ENCODE peak calls at places on chromosome X, in nine cellular contexts. S is IMR-90; B is CD8-positive, alpha-beta T cell; C is GM23338; E is GM23248; Q is cardiac muscle cell; J is transverse colon; O is mesendoderm; A is left ventricle myocardium inferior. I is an unnamed sample. For H3K27me3 and H3K4me1, the result is how much of the 10 kb centered on the place peaks cover.

GRCh38 chrX:29555465-29556091 is 659.8 kb upstream of the MAGEB2 start:
- DNase-seq in S (no peak), E (no peak), C (no peak), Q (no peak), A (no peak), B (no peak), O (no peak), J (no peak), I (no peak)

GRCh38 chrX:55908685-55909212 is 191.2 kb downstream of the RRAGB start:
- DNase-seq in J (peak), A (no peak), O (peak), B (no peak), E (peak), S (no peak), Q (peak), C (peak), I (no peak)

GRCh38 chrX:135516376-135516775 is 4.1 kb upstream of the INTS6L start:
- DNase-seq in S (no peak), J (no peak), A (no peak), Q (no peak), E (no peak), O (peak), C (peak), B (no peak), I (no peak)

GRCh38 chrX:102154900-102155805 is 624 bp downstream of the BEX5 start:
- DNase-seq in Q (peak), S (no peak), O (peak), E (peak), B (no peak), A (no peak), C (peak), J (peak), I (peak)

GRCh38 chrX:25548806-25549205 is 533.0 kb upstream of the ARX start:
- DNase-seq in C (no peak), B (no peak), E (no peak), O (no peak), S (peak), J (no peak), Q (no peak), A (no peak), I (no peak)

GRCh38 chrX:120087289-120088017 is 10.0 kb upstream of the RHOXF2B start:
- DNase-seq in A (no peak), B (no peak), J (no peak), C (no peak), O (peak), S (no peak), E (no peak), Q (no peak), I (no peak)

GRCh38 chrX:38513087-38513742 is 48.1 kb upstream of the TSPAN7 start:
- DNase-seq in C (no peak), O (no peak), E (no peak), Q (no peak), J (no peak), A (no peak), S (no peak), B (no peak), I (no peak)

GRCh38 chrX:145715641-145716138 is 101.9 kb upstream of the SLITRK2 start:
- DNase-seq in C (peak), Q (no peak), E (no peak), J (no peak), B (no peak), O (no peak), A (no peak), S (no peak), I (peak)

GRCh38 chrX:68307767-68308166 is 125.5 kb downstream of the OPHN1 start:
- DNase-seq in B (no peak), Q (no peak), E (peak), S (peak), J (no peak), O (no peak), A (no peak), C (no peak), I (peak)

GRCh38 chrX:96436105-96436504 is 248.5 kb upstream of the DIAPH2 start:
- DNase-seq in O (no peak), A (no peak), J (no peak), E (peak), C (no peak), S (peak), Q (no peak), B (no peak), I (no peak)

GRCh38 chrX:9498236-9498635 is 33.4 kb downstream of the TBL1X start:
- DNase-seq in S (peak), A (no peak), Q (peak), C (no peak), J (no peak), E (no peak), B (no peak), O (no peak), I (no peak)

GRCh38 chrX:132833373-132833772 is 125.1 kb downstream of the HS6ST2 start:
- DNase-seq in B (no peak), O (peak), J (no peak), Q (peak), E (no peak), A (no peak), S (no peak), C (no peak), I (no peak)
- H3K27me3 ChIP-seq in B (under half), O (under half), J (under half), Q (under half), E (under half), A (under half), S (under half), C (under half), I (under half)

GRCh38 chrX:150454508-150455219 is 91.5 kb downstream of the MAMLD1 start:
- DNase-seq in Q (no peak), O (no peak), E (no peak), S (no peak), J (no peak), C (no peak), B (no peak), A (no peak), I (no peak)
- H3K4me1 ChIP-seq in Q (under half), O (under half), E (under half), S (under half), J (under half), C (under half), B (under half), A (under half), I (under half)

DNA sequence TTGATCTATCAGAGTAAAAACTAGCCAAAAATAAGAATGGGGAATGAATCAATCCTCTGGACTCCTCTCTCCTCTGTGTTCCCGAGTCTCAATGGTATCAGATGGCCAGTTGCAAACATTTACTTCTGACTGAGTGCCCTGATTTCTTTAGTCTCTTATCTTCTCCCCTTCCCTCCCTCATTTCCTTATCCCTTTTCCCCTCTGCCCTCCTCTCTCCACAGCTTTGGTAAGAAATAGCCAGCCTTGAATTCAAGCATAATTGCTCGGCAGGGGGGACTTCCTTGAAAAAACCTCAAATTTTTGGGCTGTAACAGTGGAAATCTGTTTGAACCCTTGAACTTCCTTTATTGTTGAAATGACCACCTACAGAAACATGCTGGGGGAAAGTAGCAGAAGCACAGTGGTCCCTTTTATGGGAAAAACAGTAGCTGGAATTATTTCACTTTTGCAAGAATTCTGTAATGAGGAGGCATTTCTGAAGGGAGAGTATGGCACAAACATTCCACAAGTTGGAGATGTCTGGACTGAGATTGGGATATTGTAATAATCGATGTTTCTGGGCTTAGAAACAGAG is 40.3 kb downstream of the NHS start:
- DNase-seq in C (peak), B (no peak), E (no peak), S (no peak), J (no peak), O (peak), Q (no peak), A (no peak), I (no peak)
- H3K27me3 ChIP-seq in C (under half), B (under half), E (under half), S (under half), J (under half), O (under half), Q (under half), A (under half), I (under half)

DNA sequence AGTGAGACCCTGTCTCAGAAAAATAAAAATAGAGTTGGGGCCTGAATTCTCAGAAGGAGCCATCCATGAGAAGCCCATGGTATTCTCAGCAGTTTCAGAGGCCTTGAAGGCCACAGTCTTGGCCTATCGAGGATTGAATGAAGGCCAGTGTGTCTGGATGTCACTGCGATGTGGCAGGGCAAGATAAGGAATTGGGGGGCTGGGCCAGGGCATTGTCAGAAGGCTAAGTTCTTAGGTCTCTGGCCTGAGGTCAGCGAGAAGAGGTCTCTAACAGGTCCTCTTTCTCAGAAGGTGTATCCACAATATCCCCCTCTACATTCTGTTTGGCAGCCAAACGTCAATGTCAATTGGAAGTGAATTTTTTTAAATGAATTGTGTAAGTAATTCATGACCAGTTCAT is 5.7 kb downstream of the ZNF275 start:
- DNase-seq in E (no peak), A (no peak), Q (no peak), B (no peak), S (no peak), C (no peak), J (no peak), O (no peak), I (no peak)
- H3K4me1 ChIP-seq in E (under half), A (under half), Q (under half), B (half or more), S (under half), C (under half), J (under half), O (under half), I (under half)

GRCh38 chrX:130014770-130015169 is 32.3 kb downstream of the BCORL1 start:
- DNase-seq in A (no peak), S (no peak), J (no peak), Q (no peak), O (no peak), E (no peak), C (no peak), B (no peak), I (no peak)

GRCh38 chrX:130015181-130015580 is 32.7 kb downstream of the BCORL1 start:
- DNase-seq in C (no peak), O (no peak), S (no peak), B (no peak), J (no peak), A (no peak), E (no peak), Q (no peak), I (no peak)

GRCh38 chrX:130014356-130014755 is 31.9 kb downstream of the BCORL1 start:
- DNase-seq in B (no peak), Q (no peak), J (no peak), A (no peak), E (no peak), C (no peak), O (no peak), S (no peak), I (no peak)

GRCh38 chrX:130012683-130013082 is 30.2 kb downstream of the BCORL1 start:
- DNase-seq in O (no peak), A (no peak), S (no peak), B (no peak), E (no peak), Q (no peak), J (no peak), C (no peak), I (no peak)

GRCh38 chrX:130013661-130014060 is 31.2 kb downstream of the BCORL1 start:
- DNase-seq in A (no peak), E (no peak), C (no peak), B (no peak), J (no peak), Q (no peak), S (no peak), O (no peak), I (no peak)
- H3K27me3 ChIP-seq in A (under half), E (under half), C (under half), B (under half), J (under half), Q (under half), S (under half), O (under half), I (under half)

I was measured in HAP-1.